ENCODE peak calls at places on chromosomes 16 and 17, in seven cellular contexts. G is testis, T is A549, I is nucleus accumbens, V is HAP-1, B is HCEC 1CT, Q is kidney epithelial cell. L is an unnamed sample.

GRCh38 chr16:67271446-67271845 is 7.9 kb upstream of the PLEKHG4 start:
- DNase-seq in G (no peak), T (no peak), I (no peak), V (no peak), B (no peak), Q (no peak), L (no peak)

GRCh38 chr17:44787271-44787940 is 28.6 kb downstream of the ADAM11 start:
- DNase-seq in G (no peak), T (no peak), I (no peak), V (no peak), B (no peak), Q (no peak), L (no peak)

GRCh38 chr17:9934354-9934753 is 29.3 kb upstream of the RCVRN start:
- DNase-seq in G (no peak), T (no peak), I (no peak), V (no peak), B (no peak), Q (no peak), L (no peak)

GRCh38 chr16:17244865-17245264 is 225.9 kb downstream of the XYLT1 start:
- DNase-seq in G (no peak), T (no peak), I (no peak), V (no peak), B (no peak), Q (no peak), L (no peak)

GRCh38 chr16:66335704-66336329 is 30.7 kb upstream of the CDH5 start:
- DNase-seq in G (peak; percentile 55), T (no peak), I (peak; percentile 37), V (peak; percentile 57), B (no peak), Q (no peak), L (peak; percentile 53)

GRCh38 chr16:61872778-61873119 is 163.5 kb downstream of the CDH8 start:
- DNase-seq in G (no peak), T (no peak), I (no peak), V (no peak), B (no peak), Q (no peak), L (no peak)

GRCh38 chr16:30637952-30638351 is 12.8 kb upstream of the PRR14 start:
- DNase-seq in G (no peak), T (peak; percentile 82), I (no peak), V (peak; percentile 49), B (peak; percentile 66), Q (no peak), L (peak; percentile 48)

GRCh38 chr17:56690441-56691291 is 97.2 kb downstream of the NOG start:
- DNase-seq in G (no peak), T (no peak), I (no peak), V (no peak), B (no peak), Q (no peak), L (no peak)

GRCh38 chr17:27624555-27624954 is 6.4 kb upstream of the LGALS9 start:
- DNase-seq in G (no peak), T (no peak), I (no peak), V (no peak), B (no peak), Q (no peak), L (no peak)

GRCh38 chr16:19559242-19559910 is 3.9 kb downstream of the VPS35L start:
- DNase-seq in G (no peak), T (peak; percentile 67), I (no peak), V (peak; percentile 47), B (peak; percentile 61), Q (no peak), L (peak; percentile 22)

GRCh38 chr16:56607675-56608042 is 725 bp upstream of the MT2A start:
- DNase-seq in G (no peak), T (no peak), I (no peak), V (no peak), B (no peak), Q (no peak), L (no peak)